ENCODE peak calls at places on chromosomes 3 and 15, in ten cellular contexts. W is thyroid gland; O is tibial artery; A is stomach; B is heart left ventricle; Q is CD8-positive, alpha-beta memory T cell; I is body of pancreas; K is ovary; P is psoas muscle; U is mesenchymal stem cell. N is an unnamed sample. For H3K4me1 and H3K27me3, the result is how much of the 10 kb centered on the place peaks cover.

GRCh38 chr3:16511561-16512434 is 1.7 kb downstream of the RFTN1 start:
- DNase-seq in W (peak), O (peak), A (peak), B (no peak), Q (peak), I (peak), K (peak), P (peak), U (peak), N (no peak)

GRCh38 chr3:23254287-23254686 is 51.2 kb downstream of the UBE2E2 start:
- DNase-seq in W (no peak), O (no peak), A (no peak), B (no peak), Q (no peak), I (no peak), K (no peak), P (no peak), U (no peak), N (no peak)

GRCh38 chr3:182947892-182948291 is 32.4 kb downstream of the DCUN1D1 start:
- DNase-seq in W (no peak), O (no peak), A (no peak), B (no peak), Q (no peak), I (no peak), K (no peak), P (no peak), U (no peak), N (no peak)

GRCh38 chr15:63114465-63114864 is 7.2 kb upstream of the LACTB start:
- DNase-seq in W (no peak), O (no peak), A (no peak), B (no peak), Q (no peak), I (no peak), K (no peak), P (no peak), U (no peak), N (no peak)

GRCh38 chr15:51075364-51075763 is 19.3 kb downstream of the TNFAIP8L3 start:
- DNase-seq in W (no peak), O (peak), A (no peak), B (no peak), Q (no peak), I (no peak), K (no peak), P (no peak), U (no peak), N (no peak)

GRCh38 chr3:188404701-188405100 is 250.7 kb downstream of the LPP start:
- DNase-seq in W (no peak), O (no peak), A (no peak), B (no peak), Q (no peak), I (no peak), K (no peak), P (no peak), U (no peak), N (no peak)

GRCh38 chr15:59327942-59328341 is 44.7 kb downstream of the MYO1E start:
- DNase-seq in W (no peak), O (no peak), A (no peak), B (no peak), Q (no peak), I (no peak), K (no peak), P (no peak), U (no peak), N (no peak)

GRCh38 chr3:40999682-41000081 is 199.6 kb upstream of the CTNNB1 start:
- DNase-seq in W (no peak), O (no peak), A (no peak), B (no peak), Q (no peak), I (no peak), K (no peak), P (no peak), U (no peak), N (no peak)

GRCh38 chr15:59186501-59186900 is 20.1 kb upstream of the LDHAL6B start:
- DNase-seq in W (no peak), O (no peak), A (no peak), B (no peak), Q (no peak), I (no peak), K (no peak), P (no peak), U (peak), N (no peak)

GRCh38 chr15:39310633-39311032 is 270.2 kb upstream of the THBS1 start:
- DNase-seq in W (no peak), O (no peak), A (no peak), B (no peak), Q (no peak), I (no peak), K (no peak), P (no peak), U (no peak), N (no peak)

GRCh38 chr3:56681963-56682457 is 1.1 kb downstream of the TASOR start:
- DNase-seq in W (no peak), O (no peak), A (no peak), B (no peak), Q (no peak), I (no peak), K (no peak), P (no peak), U (no peak), N (no peak)

GRCh38 chr3:30437172-30437571 is 169.2 kb upstream of the TGFBR2 start:
- DNase-seq in W (peak), O (peak), A (no peak), B (no peak), Q (no peak), I (no peak), K (no peak), P (peak), U (no peak), N (no peak)

GRCh38 chr3:8641472-8641871 is 3.1 kb downstream of the SSUH2 start:
- DNase-seq in W (no peak), O (peak), A (no peak), B (no peak), Q (no peak), I (no peak), K (no peak), P (no peak), U (no peak), N (no peak)

GRCh38 chr3:8637348-8637747 is 7.2 kb downstream of the SSUH2 start:
- DNase-seq in W (no peak), O (peak), A (no peak), B (no peak), Q (no peak), I (no peak), K (no peak), P (no peak), U (no peak), N (no peak)

GRCh38 chr3:8639585-8639984 is 5.0 kb downstream of the SSUH2 start:
- DNase-seq in W (no peak), O (no peak), A (no peak), B (no peak), Q (no peak), I (no peak), K (no peak), P (no peak), U (no peak), N (no peak)

GRCh38 chr3:8640223-8640622 is 4.4 kb downstream of the SSUH2 start:
- DNase-seq in W (no peak), O (no peak), A (no peak), B (no peak), Q (no peak), I (no peak), K (no peak), P (no peak), U (no peak), N (no peak)

DNA sequence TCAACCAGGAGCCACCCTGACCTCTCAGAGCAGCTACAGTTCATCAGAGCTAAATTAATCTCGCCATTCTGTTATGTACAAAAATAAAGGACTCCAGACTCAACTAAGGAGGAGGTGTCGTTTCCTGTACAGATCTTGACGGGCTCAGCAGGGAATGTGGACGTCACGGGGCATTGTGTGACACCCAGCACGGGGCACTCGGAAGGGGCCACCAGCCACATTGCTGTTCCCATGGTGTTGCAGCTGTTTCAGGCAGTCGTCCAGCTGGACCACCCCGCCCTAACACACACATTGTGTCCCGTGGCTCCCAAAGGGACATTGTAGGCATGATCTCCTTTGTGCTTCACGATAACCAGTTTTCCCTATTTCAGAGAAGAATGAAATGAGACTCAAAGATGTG is 5.6 kb downstream of the SSUH2 start:
- DNase-seq in W (no peak), O (no peak), A (no peak), B (no peak), Q (no peak), I (no peak), K (no peak), P (no peak), U (no peak), N (no peak)
- H3K4me1 ChIP-seq in W (under half), O (under half), A (under half), B (under half), Q (under half), I (under half), K (under half), P (under half), U (under half), N (under half)

GRCh38 chr3:54888873-54889272 is 39.0 kb downstream of the LRTM1 start:
- DNase-seq in W (no peak), O (no peak), A (no peak), B (no peak), Q (no peak), I (no peak), K (peak), P (no peak), U (no peak), N (no peak)
- H3K27me3 ChIP-seq in W (under half), O (under half), A (under half), B (under half), Q (under half), I (under half), K (under half), P (under half), U (under half), N (under half)

DNA sequence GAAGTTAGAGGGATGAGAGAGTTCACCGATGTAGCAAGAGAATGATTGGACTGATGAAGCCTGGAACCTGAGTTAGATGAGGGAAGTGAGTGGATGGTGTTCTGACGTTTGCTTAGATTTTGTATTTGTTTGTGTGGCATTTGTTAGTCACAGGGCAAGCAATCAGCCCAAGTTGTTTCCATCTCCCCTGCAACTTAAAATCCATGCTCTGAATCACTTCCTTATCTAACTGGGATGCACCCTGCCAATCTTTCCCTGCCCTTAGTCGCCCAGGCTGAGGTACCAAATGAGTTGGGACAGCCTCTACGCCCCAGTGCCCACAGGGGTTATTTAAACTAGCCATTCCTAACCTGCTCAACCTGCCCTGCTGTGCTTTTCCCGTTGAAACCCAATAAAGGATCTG is 12.6 kb downstream of the PAQR5 start:
- DNase-seq in W (no peak), O (peak), A (no peak), B (no peak), Q (no peak), I (no peak), K (no peak), P (no peak), U (peak), N (no peak)
- H3K4me3 ChIP-seq in W (no peak), O (no peak), A (no peak), B (no peak), Q (no peak), I (no peak), K (no peak), P (no peak), U (no peak), N (no peak)

DNA sequence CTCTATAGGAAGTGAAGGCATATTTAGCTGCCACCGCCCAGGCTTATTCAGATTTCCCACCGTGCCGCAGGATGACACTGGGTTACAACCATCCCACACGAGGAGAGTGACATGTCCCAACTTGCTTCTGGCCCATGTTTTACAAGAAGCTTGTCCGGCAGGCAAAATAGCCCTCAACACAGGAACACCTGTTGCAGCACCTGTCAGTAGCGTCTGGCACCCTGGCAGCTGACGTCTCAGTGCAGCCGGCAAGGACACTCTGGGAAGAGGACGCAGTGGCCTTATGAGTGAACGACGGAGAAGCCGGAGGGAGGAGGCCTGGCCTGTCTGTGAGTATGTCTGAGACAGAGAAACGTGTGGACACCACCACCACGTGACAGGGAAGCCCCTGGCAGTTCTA is 32.1 kb downstream of the FAM174B start:
- DNase-seq in W (no peak), O (no peak), A (no peak), B (no peak), Q (no peak), I (peak), K (no peak), P (peak), U (no peak), N (no peak)
- H3K4me1 ChIP-seq in W (under half), O (under half), A (half or more), B (under half), Q (under half), I (half or more), K (under half), P (under half), U (under half), N (under half)

DNA sequence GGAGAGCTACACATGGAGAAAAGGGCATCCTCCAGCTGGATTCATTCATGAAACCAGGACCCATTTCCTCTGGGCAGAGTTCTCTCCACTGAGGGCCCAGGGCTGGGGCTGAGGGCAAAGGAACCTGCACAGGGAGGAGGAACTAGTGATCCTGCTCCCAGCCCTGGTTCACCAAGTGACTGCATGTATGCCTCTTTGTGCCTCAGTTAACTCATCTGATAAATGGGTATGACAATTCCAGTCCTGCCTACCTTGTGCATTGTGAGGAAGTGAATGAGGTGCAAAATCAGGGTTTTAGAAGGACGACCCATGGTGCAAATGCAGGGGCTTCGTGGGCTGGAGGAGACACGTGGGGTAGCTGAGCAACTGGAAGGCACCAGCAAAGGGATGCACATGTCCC is 35.1 kb upstream of the LINGO1 start:
- DNase-seq in W (no peak), O (no peak), A (no peak), B (no peak), Q (no peak), I (no peak), K (no peak), P (no peak), U (no peak), N (no peak)
- H3K27me3 ChIP-seq in W (under half), O (half or more), A (under half), B (under half), Q (under half), I (under half), K (under half), P (under half), U (half or more), N (under half)

DNA sequence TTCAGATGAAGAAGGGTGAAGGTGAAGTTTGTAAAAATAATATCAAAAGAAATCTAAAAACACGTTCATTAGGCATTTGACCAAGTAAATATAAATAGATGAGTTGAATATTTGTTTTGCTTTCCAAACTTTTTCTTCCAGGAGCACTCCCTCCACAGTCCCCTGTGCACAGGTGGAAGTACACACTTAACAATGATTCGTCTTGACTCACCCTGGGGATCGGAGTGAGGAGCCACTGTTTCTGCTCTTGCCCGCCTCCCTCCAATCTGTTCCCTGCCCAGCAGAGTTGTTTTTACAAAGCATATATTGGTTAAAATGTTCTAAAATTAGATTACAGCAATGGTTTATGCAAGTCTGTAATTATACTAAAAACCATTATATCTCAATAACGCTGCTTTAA is 175.1 kb downstream of the PTPRG start:
- DNase-seq in W (no peak), O (no peak), A (no peak), B (no peak), Q (no peak), I (no peak), K (no peak), P (no peak), U (no peak), N (no peak)
- H3K4me3 ChIP-seq in W (no peak), O (no peak), A (no peak), B (no peak), Q (no peak), I (no peak), K (no peak), P (no peak), U (no peak), N (no peak)

DNA sequence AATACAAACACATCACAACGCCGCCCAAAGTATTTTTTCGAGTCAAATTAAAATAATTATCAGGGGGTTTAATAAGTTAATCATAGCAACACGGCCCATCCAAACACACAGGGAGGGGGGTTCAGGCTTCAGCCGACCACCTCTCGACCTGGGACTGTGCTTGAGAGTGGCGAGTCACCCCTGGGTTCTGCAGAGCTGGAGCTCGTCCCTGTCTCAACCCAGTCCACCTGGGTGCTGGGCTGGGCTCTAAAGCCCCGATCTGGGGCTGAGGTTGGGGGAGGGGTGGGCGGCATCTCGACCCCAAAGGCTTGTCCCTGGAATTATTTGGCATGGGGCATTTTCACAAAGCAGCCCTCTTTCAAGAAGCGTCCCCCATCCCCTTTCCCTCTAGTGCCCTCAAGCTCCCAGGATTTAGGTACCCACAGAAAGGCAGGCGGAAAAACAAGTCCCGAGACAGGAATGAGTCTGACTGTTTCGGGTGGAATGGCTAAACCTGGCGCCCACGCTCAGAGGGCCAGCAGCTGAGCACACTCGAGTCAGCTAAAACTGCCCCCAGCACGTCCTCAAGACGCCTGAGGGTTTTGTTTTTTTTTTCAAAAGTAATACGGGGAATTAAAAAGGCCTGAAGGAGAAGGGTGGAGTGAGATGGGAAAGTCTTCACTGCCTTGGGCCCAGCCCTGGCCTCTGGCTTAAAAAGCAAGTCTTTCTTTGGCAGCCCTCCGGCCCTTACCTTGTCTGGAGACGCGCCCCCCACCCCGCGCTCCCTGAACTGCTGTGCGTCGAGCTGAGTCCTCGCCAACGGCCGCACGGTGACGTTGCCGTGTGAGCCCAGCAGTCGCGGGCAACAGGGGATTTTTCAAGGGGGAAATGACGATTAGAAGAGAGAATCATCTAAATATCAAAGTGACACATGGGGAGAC is 32.5 kb downstream of the NR2F2 start:
- DNase-seq in W (no peak), O (no peak), A (peak), B (no peak), Q (no peak), I (no peak), K (no peak), P (no peak), U (peak), N (no peak)
- H3K4me1 ChIP-seq in W (under half), O (under half), A (under half), B (under half), Q (under half), I (under half), K (under half), P (under half), U (half or more), N (under half)

N was measured in BE2C.